ENCODE peak calls at places on chromosomes 13 and 19, in seven cellular contexts. C is H9, T is mesendoderm, Y is mesenchymal stem cell, S is IMR-90, N is H1, R is trophoblast cell. Q is an unnamed sample.

GRCh38 chr19:35899547-35900214 is 659 bp downstream of the NFKBID start:
- DNase-seq in C (peak), T (peak), Y (peak), S (peak), N (peak), R (peak), Q (peak)

GRCh38 chr19:29510701-29511265 is 15.0 kb upstream of the VSTM2B start:
- DNase-seq in C (no peak), T (no peak), Y (no peak), S (no peak), N (no peak), R (no peak), Q (no peak)

GRCh38 chr19:12721656-12722565 is 1.8 kb downstream of the TNPO2 start:
- DNase-seq in C (peak), T (peak), Y (peak), S (peak), N (peak), R (no peak), Q (peak)

GRCh38 chr13:51906581-51906980 is 44.8 kb downstream of the CCDC70 start:
- DNase-seq in C (peak), T (no peak), Y (no peak), S (no peak), N (no peak), R (no peak), Q (no peak)

GRCh38 chr19:6501740-6502648 is at the start of gene TUBB4A:
- DNase-seq in C (peak), T (no peak), Y (no peak), S (no peak), N (peak), R (no peak), Q (no peak)

GRCh38 chr13:52650731-52651130 is 1.9 kb upstream of the SUGT1 start:
- DNase-seq in C (no peak), T (no peak), Y (no peak), S (no peak), N (no peak), R (no peak), Q (no peak)

GRCh38 chr13:34752561-34752960 is 189.5 kb upstream of the NBEA start:
- DNase-seq in C (no peak), T (peak), Y (no peak), S (no peak), N (no peak), R (no peak), Q (no peak)

GRCh38 chr19:36916991-36917390 is 859 bp downstream of the ZNF568 start:
- DNase-seq in C (no peak), T (peak), Y (no peak), S (peak), N (no peak), R (no peak), Q (peak)

GRCh38 chr13:37364024-37364423 is 234.5 kb downstream of the POSTN start:
- DNase-seq in C (no peak), T (no peak), Y (no peak), S (no peak), N (no peak), R (no peak), Q (no peak)

GRCh38 chr19:8042900-8043299 is 9.7 kb upstream of the CCL25 start:
- DNase-seq in C (no peak), T (no peak), Y (no peak), S (no peak), N (no peak), R (no peak), Q (no peak)

GRCh38 chr19:5891938-5892771 is 11.4 kb downstream of the NDUFA11 start:
- DNase-seq in C (peak), T (peak), Y (peak), S (peak), N (peak), R (peak), Q (peak)

GRCh38 chr19:36894849-36895383 is 21.2 kb downstream of the ZNF829 start:
- DNase-seq in C (no peak), T (no peak), Y (no peak), S (no peak), N (no peak), R (no peak), Q (no peak)

GRCh38 chr13:43229506-43229905 is 206.1 kb downstream of the DNAJC15 start:
- DNase-seq in C (no peak), T (no peak), Y (peak), S (peak), N (no peak), R (no peak), Q (no peak)

GRCh38 chr19:51439021-51439465 is 19.2 kb downstream of the SIGLEC8 start:
- DNase-seq in C (peak), T (peak), Y (no peak), S (no peak), N (no peak), R (no peak), Q (no peak)

GRCh38 chr19:47310819-47311218 is 1.2 kb downstream of the C5AR1 start:
- DNase-seq in C (no peak), T (no peak), Y (no peak), S (peak), N (no peak), R (peak), Q (no peak)

GRCh38 chr13:33204130-33204927 is 81.2 kb downstream of the STARD13 start:
- DNase-seq in C (no peak), T (no peak), Y (peak), S (peak), N (no peak), R (no peak), Q (no peak)

GRCh38 chr13:73138276-73138950 is 79.6 kb downstream of the KLF5 start:
- DNase-seq in C (no peak), T (peak), Y (peak), S (peak), N (no peak), R (peak), Q (no peak)

GRCh38 chr13:100347941-100348340 is 240.6 kb downstream of the GGACT start:
- DNase-seq in C (no peak), T (no peak), Y (no peak), S (no peak), N (no peak), R (no peak), Q (no peak)

GRCh38 chr13:93674337-93674755 is 447.7 kb downstream of the GPC6 start:
- DNase-seq in C (no peak), T (no peak), Y (no peak), S (no peak), N (no peak), R (no peak), Q (no peak)

GRCh38 chr13:113142876-113143275 is 15.6 kb upstream of the PROZ start:
- DNase-seq in C (peak), T (no peak), Y (no peak), S (no peak), N (no peak), R (no peak), Q (no peak)

GRCh38 chr13:33775339-33776108 is 42.4 kb upstream of the RFC3 start:
- DNase-seq in C (no peak), T (peak), Y (no peak), S (no peak), N (no peak), R (peak), Q (no peak)

GRCh38 chr13:90757127-90757680 is 590.3 kb upstream of the MIR17HG start:
- DNase-seq in C (no peak), T (no peak), Y (no peak), S (no peak), N (no peak), R (no peak), Q (no peak)

GRCh38 chr13:52707375-52707774 is 32.2 kb downstream of the CNMD start:
- DNase-seq in C (no peak), T (peak), Y (no peak), S (no peak), N (no peak), R (no peak), Q (no peak)

DNA sequence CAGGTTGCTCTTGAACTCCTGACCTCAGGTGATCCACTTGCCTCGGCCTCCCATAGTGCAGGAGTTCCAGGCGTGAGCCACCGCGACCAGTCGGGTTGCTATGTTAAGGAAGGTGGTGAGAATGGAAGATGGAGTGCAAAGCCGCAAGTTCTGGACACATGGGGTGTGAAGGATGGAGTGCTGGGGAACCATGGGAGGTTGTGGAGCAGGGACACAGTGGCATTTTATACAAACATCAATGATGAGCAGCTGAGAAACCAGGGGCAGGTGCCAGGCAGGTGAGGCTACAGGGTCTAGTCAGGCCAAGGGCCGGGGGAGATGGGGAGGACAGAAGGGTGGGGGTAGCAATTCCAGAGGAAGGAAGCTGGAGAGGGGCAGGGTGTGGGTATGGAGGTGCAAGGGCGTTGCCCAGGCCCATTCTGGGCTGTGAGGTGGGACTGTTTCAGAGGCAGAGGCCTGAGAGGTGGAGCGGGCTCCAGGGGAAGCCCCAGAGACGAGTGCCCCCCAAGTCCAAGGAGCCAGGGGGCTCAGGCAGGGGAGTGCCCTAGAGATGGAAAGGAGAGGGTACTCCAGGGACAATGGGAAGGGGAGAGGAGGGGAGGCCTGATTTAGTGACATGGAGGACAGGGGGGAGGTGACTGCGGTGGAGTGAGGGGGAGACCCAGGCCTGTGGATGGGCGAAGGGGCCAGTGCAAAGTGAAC is 1.9 kb upstream of the RAX2 start:
- DNase-seq in C (peak), T (no peak), Y (no peak), S (no peak), N (no peak), R (no peak), Q (no peak)
- H2AK5ac ChIP-seq in C (no peak), T (no peak), Y (no peak), S (no peak), N (no peak), R (no peak), Q (peak)

DNA sequence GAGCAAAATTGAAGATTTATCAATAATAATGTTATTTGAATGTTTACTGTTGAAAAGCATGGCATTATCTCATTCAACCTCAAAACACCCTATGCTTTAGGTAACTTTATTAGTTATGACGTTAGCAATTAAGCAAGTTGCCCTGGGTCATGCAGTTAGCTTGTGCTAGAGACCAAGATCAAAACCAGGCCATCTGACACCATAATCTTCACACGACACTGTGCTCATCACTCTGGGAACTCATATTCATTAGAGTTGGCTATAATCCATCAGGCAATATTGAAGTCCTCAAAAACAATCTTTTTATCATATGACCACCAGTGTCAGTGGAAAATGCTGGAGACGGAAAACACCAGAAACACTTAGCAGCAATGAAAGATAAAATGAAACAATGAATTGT is 253.5 kb downstream of the PCDH20 start:
- DNase-seq in C (no peak), T (no peak), Y (no peak), S (no peak), N (no peak), R (no peak), Q (no peak)
- H2AK5ac ChIP-seq in C (no peak), T (no peak), Y (no peak), S (no peak), N (no peak), R (no peak), Q (no peak)

DNA sequence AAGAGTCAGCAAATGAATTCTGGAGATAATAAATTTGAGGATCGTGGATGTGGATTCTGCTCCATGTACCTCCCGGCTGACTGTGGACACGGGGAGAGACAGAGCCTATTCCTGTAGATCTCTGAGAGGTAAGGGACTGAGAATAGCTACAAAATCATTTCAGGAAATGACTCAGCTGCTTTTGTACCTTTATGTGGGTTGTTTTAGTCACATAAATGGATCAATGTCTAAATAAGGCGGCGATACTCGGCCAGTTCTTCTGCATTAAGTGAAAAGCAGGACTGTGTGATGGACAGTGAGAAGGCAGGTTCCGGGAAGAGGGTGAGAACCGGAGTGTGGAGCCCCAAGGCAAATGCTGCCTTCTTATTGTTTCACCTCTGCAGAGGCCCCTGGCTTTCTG is 128.1 kb downstream of the EFNB2 start:
- DNase-seq in C (no peak), T (no peak), Y (no peak), S (no peak), N (no peak), R (no peak), Q (no peak)
- H2AK5ac ChIP-seq in C (no peak), T (no peak), Y (no peak), S (no peak), N (no peak), R (no peak), Q (no peak)

DNA sequence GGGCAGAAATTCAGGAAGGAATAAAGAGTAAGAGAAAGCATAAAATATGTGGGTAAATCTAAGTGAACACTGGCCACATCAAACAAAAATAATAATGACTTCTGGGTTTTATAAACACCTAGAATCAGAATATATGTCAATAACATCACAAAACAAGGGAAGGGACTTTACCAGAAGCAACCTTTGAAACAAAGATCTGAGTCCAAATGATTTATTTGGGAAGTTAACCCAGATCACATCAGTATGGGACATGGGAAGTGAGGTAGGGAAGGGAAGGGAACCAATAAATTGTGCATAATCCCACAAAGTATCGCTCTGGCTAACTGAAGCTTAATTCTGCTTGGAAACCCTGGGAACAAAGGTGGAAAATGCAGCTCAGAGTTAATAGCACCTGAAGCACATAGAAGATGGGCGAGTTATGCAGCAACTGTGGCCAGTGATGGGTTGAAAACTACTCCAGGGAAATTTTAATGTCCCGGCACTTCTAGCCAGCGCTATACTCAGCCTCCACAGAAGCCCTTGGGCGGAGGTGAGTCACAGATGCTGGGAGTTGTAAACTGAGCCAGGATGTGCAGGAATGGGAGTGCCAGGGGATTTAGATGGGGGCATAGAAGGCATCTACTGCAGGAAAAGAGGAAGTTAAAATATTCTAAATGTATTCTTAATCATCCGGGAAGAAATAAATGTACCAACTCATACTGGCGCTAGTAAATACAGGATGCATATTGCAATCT is 34.3 kb upstream of the CEBPG start:
- DNase-seq in C (no peak), T (no peak), Y (no peak), S (no peak), N (no peak), R (peak), Q (no peak)
- H2AK5ac ChIP-seq in C (no peak), T (no peak), Y (no peak), S (no peak), N (no peak), R (no peak), Q (no peak)

DNA sequence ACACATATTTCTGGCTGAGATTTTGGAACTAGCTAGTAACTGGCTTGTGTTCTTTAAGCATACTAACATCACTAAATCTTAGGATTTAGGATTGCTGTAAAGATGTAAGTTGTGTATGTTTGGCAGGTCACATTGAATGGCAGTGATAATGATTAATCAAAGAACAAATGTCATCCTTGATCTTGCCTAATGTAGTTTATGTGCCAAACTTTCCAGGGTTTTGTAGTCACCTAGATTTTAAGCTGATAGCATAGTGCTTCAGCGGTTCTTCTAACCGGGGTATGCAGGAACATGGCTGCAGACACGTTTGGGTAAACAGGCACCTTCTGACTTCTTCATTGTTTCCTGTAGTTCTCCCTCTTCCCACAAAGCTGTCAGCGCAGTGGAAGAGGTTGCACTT is 9.7 kb downstream of the CLN5 start:
- DNase-seq in C (no peak), T (no peak), Y (no peak), S (no peak), N (no peak), R (no peak), Q (no peak)
- H2AK5ac ChIP-seq in C (no peak), T (no peak), Y (no peak), S (no peak), N (no peak), R (no peak), Q (no peak)